ENCODE peak calls at places on chromosomes 11 and 22, in ten cellular contexts. E is left ventricle myocardium inferior, Y is glutamatergic neuron, L is activated T-cell treated with anti-CD3 and anti-CD28 coated beads for 1 hour, I is NCI-H2081, S is NCI-H748 treated with DMSO at 0.1 percent for 48 hours, B is neural crest cell, V is gastrocnemius medialis, X is nephron progenitor cell, P is thoracic aorta. G is an unnamed sample.

GRCh38 chr22:19524170-19525115 is at the start of gene CLDN5:
- DNase-seq in E (peak; percentile 61), Y (peak; percentile 51), L (no peak), I (no peak), S (no peak), B (no peak), V (no peak), X (peak; percentile 58), P (no peak), G (no peak)

GRCh38 chr11:4453118-4453517 is 4.0 kb downstream of the OR52K2 start:
- DNase-seq in E (no peak), Y (no peak), L (no peak), I (no peak), S (no peak), B (no peak), V (no peak), X (no peak), P (no peak), G (no peak)

GRCh38 chr11:9568854-9569587 is 4.4 kb upstream of the WEE1 start:
- DNase-seq in E (peak; percentile 44), Y (no peak), L (no peak), I (peak; percentile 50), S (peak; percentile 69), B (no peak), V (no peak), X (no peak), P (no peak), G (peak; percentile 43)

GRCh38 chr11:6705905-6706535 is 22.9 kb upstream of the MRPL17 start:
- DNase-seq in E (no peak), Y (peak; percentile 58), L (peak; percentile 14), I (peak; percentile 30), S (no peak), B (peak; percentile 55), V (no peak), X (peak; percentile 65), P (peak; percentile 15), G (peak; percentile 28)

GRCh38 chr22:19086944-19087343 is 35.3 kb downstream of the DGCR2 start:
- DNase-seq in E (no peak), Y (no peak), L (no peak), I (no peak), S (no peak), B (no peak), V (no peak), X (no peak), P (no peak), G (no peak)

GRCh38 chr11:132535830-132536229 is 996.5 kb downstream of the OPCML start:
- DNase-seq in E (no peak), Y (no peak), L (no peak), I (peak; percentile 22), S (no peak), B (no peak), V (no peak), X (no peak), P (no peak), G (peak; percentile 47)

GRCh38 chr22:19962909-19963806 is 21.5 kb upstream of the TXNRD2 start:
- DNase-seq in E (no peak), Y (no peak), L (no peak), I (no peak), S (no peak), B (no peak), V (no peak), X (no peak), P (no peak), G (no peak)

GRCh38 chr11:93089474-93090102 is 108.2 kb downstream of the SLC36A4 start:
- DNase-seq in E (no peak), Y (no peak), L (no peak), I (peak; percentile 31), S (peak; percentile 16), B (no peak), V (peak; percentile 2), X (no peak), P (no peak), G (peak; percentile 6)

GRCh38 chr11:76607431-76607830 is 63.1 kb downstream of the LRRC32 start:
- DNase-seq in E (no peak), Y (no peak), L (no peak), I (no peak), S (no peak), B (no peak), V (no peak), X (no peak), P (no peak), G (no peak)

GRCh38 chr11:33160147-33160546 is 1.1 kb downstream of the CSTF3 start:
- DNase-seq in E (no peak), Y (no peak), L (no peak), I (peak; percentile 53), S (peak; percentile 32), B (no peak), V (no peak), X (no peak), P (no peak), G (peak; percentile 47)

GRCh38 chr11:133808393-133809140 is 36.7 kb downstream of the SPATA19 start:
- DNase-seq in E (no peak), Y (no peak), L (no peak), I (no peak), S (no peak), B (no peak), V (no peak), X (no peak), P (no peak), G (no peak)

GRCh38 chr11:44725016-44725651 is 1.6 kb upstream of the TSPAN18 start:
- DNase-seq in E (no peak), Y (no peak), L (no peak), I (no peak), S (no peak), B (no peak), V (no peak), X (no peak), P (no peak), G (no peak)

GRCh38 chr11:26551186-26551801 is 20.8 kb downstream of the MUC15 start:
- DNase-seq in E (no peak), Y (no peak), L (no peak), I (no peak), S (no peak), B (no peak), V (no peak), X (no peak), P (no peak), G (no peak)

GRCh38 chr11:1074244-1075221 is at the start of gene MUC2:
- DNase-seq in E (peak; percentile 12), Y (no peak), L (no peak), I (no peak), S (no peak), B (no peak), V (no peak), X (peak; percentile 11), P (no peak), G (no peak)

GRCh38 chr11:134670247-134670646 is 258.2 kb upstream of the B3GAT1 start:
- DNase-seq in E (no peak), Y (no peak), L (no peak), I (no peak), S (no peak), B (no peak), V (no peak), X (no peak), P (no peak), G (no peak)

GRCh38 chr11:118633979-118634378 is 26.6 kb downstream of the PHLDB1 start:
- DNase-seq in E (no peak), Y (no peak), L (no peak), I (no peak), S (no peak), B (no peak), V (no peak), X (no peak), P (no peak), G (no peak)

GRCh38 chr22:17732251-17732854 is 41.9 kb downstream of the BID start:
- DNase-seq in E (no peak), Y (no peak), L (no peak), I (no peak), S (no peak), B (no peak), V (no peak), X (no peak), P (no peak), G (no peak)

GRCh38 chr22:28417426-28417825 is 262.2 kb downstream of the TTC28 start:
- DNase-seq in E (no peak), Y (no peak), L (no peak), I (no peak), S (no peak), B (no peak), V (no peak), X (no peak), P (no peak), G (no peak)

GRCh38 chr22:42284643-42285181 is 14.3 kb upstream of the TCF20 start:
- DNase-seq in E (no peak), Y (peak; percentile 6), L (no peak), I (no peak), S (no peak), B (no peak), V (no peak), X (no peak), P (no peak), G (no peak)

GRCh38 chr22:17218341-17218740 is 894 bp downstream of the ADA2 start:
- DNase-seq in E (no peak), Y (no peak), L (no peak), I (no peak), S (no peak), B (no peak), V (no peak), X (no peak), P (no peak), G (no peak)

GRCh38 chr22:22703715-22704114 is 59.3 kb downstream of the GGTLC2 start:
- DNase-seq in E (no peak), Y (no peak), L (no peak), I (no peak), S (no peak), B (no peak), V (no peak), X (no peak), P (no peak), G (no peak)

GRCh38 chr11:114293201-114293711 is 2.9 kb upstream of the NNMT start:
- DNase-seq in E (no peak), Y (no peak), L (no peak), I (no peak), S (no peak), B (no peak), V (no peak), X (no peak), P (no peak), G (no peak)

GRCh38 chr11:35932641-35933571 is 11.0 kb upstream of the LDLRAD3 start:
- DNase-seq in E (no peak), Y (no peak), L (no peak), I (no peak), S (no peak), B (no peak), V (no peak), X (no peak), P (no peak), G (no peak)

GRCh38 chr11:971731-972365 is 46.2 kb downstream of the AP2A2 start:
- DNase-seq in E (no peak), Y (no peak), L (no peak), I (no peak), S (no peak), B (no peak), V (no peak), X (no peak), P (no peak), G (no peak)

GRCh38 chr11:67439321-67440228 is 2.1 kb upstream of the PTPRCAP start:
- DNase-seq in E (no peak), Y (no peak), L (no peak), I (no peak), S (no peak), B (no peak), V (no peak), X (no peak), P (no peak), G (no peak)

GRCh38 chr22:24133187-24133965 is 47.9 kb upstream of the SUSD2 start:
- DNase-seq in E (peak; percentile 25), Y (no peak), L (peak; percentile 33), I (no peak), S (no peak), B (no peak), V (no peak), X (no peak), P (no peak), G (no peak)

GRCh38 chr11:2932850-2933251 is 3.6 kb upstream of the PHLDA2 start:
- DNase-seq in E (no peak), Y (no peak), L (no peak), I (no peak), S (no peak), B (no peak), V (no peak), X (no peak), P (no peak), G (no peak)

GRCh38 chr11:125263268-125263790 is 98.8 kb downstream of the PKNOX2 start:
- DNase-seq in E (peak; percentile 87), Y (peak; percentile 78), L (no peak), I (no peak), S (no peak), B (peak; percentile 73), V (peak; percentile 7), X (peak; percentile 82), P (peak; percentile 37), G (peak; percentile 6)

G was measured in NCI-H146.